ENCODE peak calls at places on chromosome 12, in five cellular contexts. I, F, Z, T and S are unnamed samples.
A peak's percentile ranks its signal among the peaks of the same experiment; 100 is the strongest.

GRCh38 chr12:85369365-85370154 is 89.5 kb downstream of the ALX1 start:
- DNase-seq in I (no peak), T (no peak), F (no peak), Z (no peak), S (peak; percentile 66)

GRCh38 chr12:112599871-112600270 is 181.1 kb downstream of the PTPN11 start:
- DNase-seq in F (no peak), T (no peak), I (peak; percentile 47), Z (no peak), S (peak; percentile 0)

GRCh38 chr12:9276990-9277389 is 68.8 kb upstream of the PZP start:
- DNase-seq in T (no peak), I (no peak), F (no peak), Z (no peak), S (no peak)

GRCh38 chr12:106110626-106111300 is 28.0 kb downstream of the NUAK1 start:
- DNase-seq in T (no peak), F (no peak), Z (no peak), I (no peak), S (no peak)

GRCh38 chr12:19130224-19131019 is 889 bp downstream of the PLEKHA5 start:
- DNase-seq in F (peak; percentile 67), I (peak; percentile 22), Z (peak; percentile 76), T (peak; percentile 42), S (peak; percentile 28)

GRCh38 chr12:50928392-50928791 is 24.0 kb upstream of the HIGD1C start:
- DNase-seq in F (no peak), Z (no peak), T (no peak), I (no peak), S (peak; percentile 21)

GRCh38 chr12:121009744-121010143 is 6.5 kb downstream of the C12orf43 start:
- DNase-seq in I (peak; percentile 28), T (peak; percentile 75), F (no peak), Z (peak; percentile 76), S (peak; percentile 75)

GRCh38 chr12:89829434-89829975 is 120.9 kb upstream of the ATP2B1 start:
- DNase-seq in T (no peak), Z (no peak), F (no peak), I (peak; percentile 3), S (no peak)

GRCh38 chr12:5512585-5512970 is 80.7 kb downstream of the NTF3 start:
- DNase-seq in I (no peak), F (no peak), T (no peak), Z (no peak), S (no peak)

GRCh38 chr12:100752841-100753240 is 41.7 kb upstream of the ANO4 start:
- DNase-seq in F (no peak), I (peak; percentile 5), Z (no peak), T (no peak), S (no peak)

GRCh38 chr12:31629756-31630732 is 29.4 kb upstream of the ETFBKMT start:
- DNase-seq in F (no peak), T (peak; percentile 50), Z (peak; percentile 14), I (peak; percentile 86), S (peak; percentile 82)

GRCh38 chr12:63093711-63094110 is 57.3 kb downstream of the AVPR1A start:
- DNase-seq in T (no peak), Z (no peak), I (no peak), F (no peak), S (no peak)

GRCh38 chr12:28869197-28869596 is 279.9 kb upstream of the FAR2 start:
- DNase-seq in T (no peak), I (peak; percentile 11), F (no peak), Z (no peak), S (peak; percentile 83)

GRCh38 chr12:131615316-131616053 is 95.4 kb upstream of the SFSWAP start:
- DNase-seq in F (no peak), Z (no peak), T (no peak), I (peak; percentile 65), S (peak; percentile 51)

GRCh38 chr12:109875572-109876131 is 4.7 kb downstream of the GLTP start:
- DNase-seq in T (no peak), F (no peak), Z (no peak), I (no peak), S (no peak)

GRCh38 chr12:80625901-80626300 is 81.5 kb upstream of the MYF6 start:
- DNase-seq in Z (no peak), F (no peak), I (peak; percentile 4), T (no peak), S (no peak)

GRCh38 chr12:92248977-92249376 is 103.3 kb upstream of the BTG1 start:
- DNase-seq in F (no peak), I (no peak), Z (no peak), T (no peak), S (no peak)

GRCh38 chr12:51958542-51958941 is 7.0 kb downstream of the ACVR1B start:
- DNase-seq in I (no peak), Z (no peak), T (no peak), F (no peak), S (no peak)

GRCh38 chr12:103928736-103929050 is 1.5 kb upstream of the HSP90B1 start:
- DNase-seq in F (no peak), I (no peak), T (no peak), Z (peak; percentile 11), S (no peak)

GRCh38 chr12:92947589-92948215 is 18.6 kb upstream of the EEA1 start:
- DNase-seq in F (no peak), I (no peak), T (no peak), Z (no peak), S (no peak)

GRCh38 chr12:83216230-83216629 is 529.5 kb downstream of the TMTC2 start:
- DNase-seq in F (no peak), T (no peak), I (no peak), Z (no peak), S (no peak)

GRCh38 chr12:38664661-38665269 is 240.6 kb downstream of the CPNE8 start:
- DNase-seq in F (no peak), I (peak; percentile 22), T (no peak), Z (peak; percentile 49), S (peak; percentile 16)

GRCh38 chr12:51883998-51884675 is 3.8 kb upstream of the ANKRD33 start:
- DNase-seq in Z (no peak), T (no peak), F (no peak), I (no peak), S (no peak)

GRCh38 chr12:89862511-89863331 is 154.1 kb upstream of the ATP2B1 start:
- DNase-seq in Z (no peak), I (peak; percentile 21), T (no peak), F (no peak), S (peak; percentile 36)

GRCh38 chr12:112900298-112901145 is 6.2 kb upstream of the OAS1 start:
- DNase-seq in F (no peak), Z (peak; percentile 86), T (peak; percentile 42), I (peak; percentile 42), S (peak; percentile 69)

GRCh38 chr12:123889000-123889399 is 83.6 kb downstream of the CCDC92 start:
- DNase-seq in Z (no peak), T (no peak), F (no peak), I (no peak), S (no peak)

GRCh38 chr12:45598761-45599160 is 130.7 kb upstream of the ARID2 start:
- DNase-seq in T (no peak), Z (no peak), I (no peak), F (no peak), S (no peak)

GRCh38 chr12:83042441-83043215 is 355.9 kb downstream of the TMTC2 start:
- DNase-seq in I (peak; percentile 23), Z (peak; percentile 18), T (peak; percentile 13), F (no peak), S (peak; percentile 41)

GRCh38 chr12:99265648-99266047 is 381.9 kb upstream of the GARIN6 start:
- DNase-seq in F (no peak), Z (no peak), T (no peak), I (no peak), S (no peak)

GRCh38 chr12:79274571-79275064 is 410.0 kb downstream of the SYT1 start:
- DNase-seq in I (peak; percentile 4), F (no peak), Z (peak; percentile 50), T (no peak), S (no peak)

GRCh38 chr12:64824500-64825142 is at the start of gene TBC1D30:
- DNase-seq in T (no peak), I (peak; percentile 17), F (no peak), Z (peak; percentile 58), S (peak; percentile 22)

GRCh38 chr12:88820012-88820411 is 239.7 kb upstream of the KITLG start:
- DNase-seq in T (no peak), F (no peak), I (no peak), Z (no peak), S (no peak)
- TF ChIP-seq CTCF in T (no peak), F (no peak), I (no peak), Z (no peak), S (no peak)

GRCh38 chr12:56645717-56646446 is at the start of gene ATP5F1B:
- DNase-seq in I (peak; percentile 100), Z (peak; percentile 100), F (peak; percentile 98), T (peak; percentile 96), S (peak; percentile 100)

GRCh38 chr12:56644654-56645053 is 1.1 kb downstream of the ATP5F1B start:
- DNase-seq in Z (no peak), T (no peak), I (no peak), F (no peak), S (peak; percentile 52)

DNA sequence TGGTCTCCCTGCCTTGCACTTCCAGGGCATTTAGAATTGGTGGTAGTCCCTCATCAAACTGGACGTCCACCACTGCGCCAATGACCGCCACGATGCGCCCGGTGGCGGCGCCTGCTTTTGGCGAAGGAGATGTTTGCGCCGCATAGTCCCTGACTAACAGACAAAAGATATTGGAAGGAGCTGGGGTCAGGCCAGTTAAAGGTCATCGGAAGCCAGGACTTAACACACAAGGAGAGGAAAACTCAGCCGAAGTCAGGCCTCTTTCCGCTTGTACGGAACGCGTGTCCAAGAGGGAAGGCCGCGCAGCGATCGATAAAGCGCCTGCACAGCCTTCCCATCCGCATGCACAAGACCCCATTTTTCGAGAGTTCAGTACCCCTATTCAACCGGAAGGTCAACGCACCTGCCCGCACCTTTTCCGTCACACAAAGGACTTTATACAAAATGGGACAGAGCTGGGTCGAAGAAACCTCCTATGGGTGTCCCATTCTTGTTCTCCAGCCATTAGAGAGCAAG is 525 bp downstream of the ATP5F1B start:
- DNase-seq in T (no peak), Z (peak; percentile 42), F (no peak), I (no peak), S (no peak)
- TF ChIP-seq CTCF in T (peak; percentile 16), Z (no peak), F (no peak), I (no peak), S (no peak)

GRCh38 chr12:41745593-41745992 is 399.1 kb downstream of the GXYLT1 start:
- DNase-seq in I (no peak), Z (peak; percentile 49), F (no peak), T (no peak), S (no peak)
- TF ChIP-seq CTCF in I (no peak), Z (peak; percentile 43), F (no peak), T (no peak), S (no peak)

DNA sequence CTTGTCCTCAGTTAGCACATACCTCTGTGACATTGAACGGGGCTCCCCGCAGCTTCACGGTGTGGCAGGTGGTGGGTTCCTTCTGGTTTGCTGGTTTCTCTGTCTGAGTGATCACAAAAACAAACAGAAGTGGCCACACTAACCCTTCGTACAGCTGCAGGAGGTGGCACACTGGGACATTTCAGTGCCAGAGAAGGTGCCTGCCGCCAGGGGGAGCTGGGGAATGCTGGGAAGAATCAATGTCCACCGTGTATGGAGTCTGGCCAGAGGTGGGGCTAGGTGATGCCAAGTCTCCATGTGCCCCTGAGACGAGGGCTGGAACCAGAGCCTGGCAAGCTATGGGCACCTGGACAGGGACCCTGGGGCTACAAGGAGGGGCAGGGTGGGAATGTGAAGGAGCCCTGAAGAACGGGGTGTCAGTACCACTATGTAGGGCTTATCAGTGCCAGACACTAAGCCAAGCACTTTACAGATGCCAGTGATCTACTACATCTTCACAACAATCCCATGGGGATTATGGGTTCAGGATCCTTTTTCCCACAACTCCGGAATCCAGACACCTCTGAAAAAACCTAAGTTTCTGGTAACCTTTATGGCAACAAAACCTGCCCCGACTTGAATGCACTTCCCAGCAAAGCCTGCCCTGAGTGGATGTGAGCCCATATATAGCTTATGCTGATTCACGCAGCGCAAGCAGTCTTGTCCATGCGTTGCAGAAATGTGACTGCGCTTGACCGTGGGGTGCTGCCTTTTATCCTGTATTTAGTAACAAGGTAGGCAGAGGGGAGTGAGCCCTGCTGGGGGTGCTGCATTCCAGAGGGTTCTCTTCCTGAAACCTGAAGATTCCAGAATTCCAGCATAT is 10.8 kb downstream of the RBM19 start:
- DNase-seq in I (no peak), Z (peak; percentile 69), T (peak; percentile 29), F (no peak), S (peak; percentile 30)
- TF ChIP-seq CTCF in I (peak; percentile 49), Z (peak; percentile 63), T (peak; percentile 17), F (no peak), S (peak; percentile 71)